ENCODE peak calls at places on chromosome 4, in seven cellular contexts. U is heart right ventricle; O is HTR-8/SVneo; W is activated T-cell treated with anti-CD3 and anti-CD28 coated beads for 4 hours; D is activated CD8-positive, alpha-beta memory T cell treated with anti-CD3 and anti-CD28 coated beads for 24 hours; K is stimulated activated CD4-positive, alpha-beta T cell treated with anti-CD3 and anti-CD28 coated beads, Interleukin-2, amount 100 ng/mL, for 48 hours; Y is activated B cell treated with CpG ODN at 0.5 μM for 24 hours. E is an unnamed sample.

GRCh38 chr4:38591617-38592337 is 72.2 kb upstream of the KLF3 start:
- DNase-seq in U (no peak), O (no peak), W (no peak), D (no peak), K (no peak), Y (no peak), E (peak; percentile 61)

GRCh38 chr4:164312671-164313070 is 441.3 kb upstream of the SMIM31 start:
- DNase-seq in U (no peak), O (no peak), W (no peak), D (no peak), K (no peak), Y (no peak), E (no peak)

GRCh38 chr4:139030614-139031235 is 15.1 kb downstream of the NOCT start:
- DNase-seq in U (peak; percentile 80), O (peak; percentile 67), W (peak; percentile 66), D (peak; percentile 83), K (peak; percentile 69), Y (peak; percentile 34), E (peak; percentile 17)

GRCh38 chr4:102363033-102363432 is 17.8 kb upstream of the SLC39A8 start:
- DNase-seq in U (no peak), O (no peak), W (no peak), D (no peak), K (no peak), Y (no peak), E (no peak)

GRCh38 chr4:1981251-1982055 is 27.3 kb downstream of the NELFA start:
- DNase-seq in U (no peak), O (no peak), W (no peak), D (peak; percentile 55), K (no peak), Y (no peak), E (no peak)

GRCh38 chr4:121736735-121737351 is 28.1 kb downstream of the SMIM43 start:
- DNase-seq in U (peak; percentile 29), O (peak; percentile 71), W (no peak), D (no peak), K (peak; percentile 18), Y (no peak), E (peak; percentile 41)

GRCh38 chr4:147480891-147481576 is at the start of gene EDNRA:
- DNase-seq in U (peak; percentile 68), O (peak; percentile 29), W (no peak), D (no peak), K (no peak), Y (no peak), E (no peak)

GRCh38 chr4:40788338-40788737 is 38.6 kb downstream of the NSUN7 start:
- DNase-seq in U (no peak), O (no peak), W (no peak), D (no peak), K (no peak), Y (no peak), E (no peak)

GRCh38 chr4:26936284-26937065 is 75.8 kb downstream of the STIM2 start:
- DNase-seq in U (no peak), O (no peak), W (no peak), D (no peak), K (no peak), Y (no peak), E (peak; percentile 28)

GRCh38 chr4:3527101-3527913 is 4.9 kb downstream of the LRPAP1 start:
- DNase-seq in U (no peak), O (no peak), W (no peak), D (no peak), K (no peak), Y (no peak), E (no peak)

GRCh38 chr4:140626982-140627381 is 58.2 kb upstream of the UCP1 start:
- DNase-seq in U (no peak), O (no peak), W (no peak), D (no peak), K (no peak), Y (no peak), E (no peak)

GRCh38 chr4:112302320-112303274 is 5.4 kb downstream of the ALPK1 start:
- DNase-seq in U (no peak), O (no peak), W (no peak), D (no peak), K (no peak), Y (no peak), E (no peak)

GRCh38 chr4:40710484-40711269 is 39.1 kb upstream of the NSUN7 start:
- DNase-seq in U (no peak), O (no peak), W (no peak), D (no peak), K (no peak), Y (no peak), E (no peak)

GRCh38 chr4:117093581-117093980 is 8.2 kb upstream of the TRAM1L1 start:
- DNase-seq in U (no peak), O (peak; percentile 2), W (no peak), D (no peak), K (no peak), Y (no peak), E (no peak)

E was measured in NCI-H226.